ENCODE peak calls at places on chromosomes 13 and 19, in six cellular contexts. G is NT2/D1, N is mesendoderm, O is endodermal cell, Z is stomach, K is left lung. J is an unnamed sample.
A peak's percentile ranks its signal among the peaks of the same experiment; 100 is the strongest.

GRCh38 chr19:17522988-17523872 is 11.8 kb downstream of the PGLS start:
- DNase-seq in N (no peak), O (peak; percentile 37), G (no peak), K (peak; percentile 89), Z (peak; percentile 49), J (no peak)

GRCh38 chr19:17966497-17967257 is at the start of gene KCNN1:
- DNase-seq in Z (no peak), G (no peak), K (no peak), O (peak; percentile 79), N (no peak), J (peak; percentile 44)

GRCh38 chr13:44537238-44537637 is 38.9 kb downstream of the TSC22D1 start:
- DNase-seq in O (no peak), Z (no peak), K (no peak), N (no peak), G (no peak), J (no peak)

GRCh38 chr13:44218501-44219240 is 155.0 kb upstream of the SERP2 start:
- DNase-seq in N (no peak), Z (peak; percentile 89), G (no peak), K (peak; percentile 78), O (no peak), J (peak; percentile 61)

GRCh38 chr13:26485288-26485687 is 72.2 kb upstream of the WASF3 start:
- DNase-seq in N (no peak), K (no peak), O (no peak), Z (no peak), G (no peak), J (no peak)

GRCh38 chr13:64808704-64809103 is 2421.4 kb downstream of the PCDH9 start:
- DNase-seq in G (no peak), O (no peak), Z (no peak), N (peak; percentile 5), K (no peak), J (no peak)

GRCh38 chr19:11612816-11613511 is 15.7 kb downstream of the ZNF627 start:
- DNase-seq in O (no peak), N (peak; percentile 71), K (no peak), G (no peak), Z (no peak), J (no peak)

GRCh38 chr13:102333320-102334181 is 68.3 kb downstream of the FGF14 start:
- DNase-seq in K (no peak), G (peak; percentile 35), O (no peak), N (no peak), Z (no peak), J (no peak)

GRCh38 chr19:47510516-47511127 is 4.2 kb downstream of the NAPA start:
- DNase-seq in Z (no peak), G (no peak), K (peak; percentile 33), N (no peak), O (no peak), J (no peak)

GRCh38 chr13:93730780-93731179 is 504.2 kb downstream of the GPC6 start:
- DNase-seq in K (no peak), Z (no peak), G (no peak), N (no peak), O (no peak), J (no peak)

GRCh38 chr13:74210693-74211393 is 76.6 kb upstream of the KLF12 start:
- DNase-seq in K (no peak), Z (peak; percentile 68), O (no peak), G (no peak), N (no peak), J (no peak)

GRCh38 chr13:94481966-94482365 is 2.5 kb upstream of the DCT start:
- DNase-seq in Z (no peak), O (no peak), K (no peak), G (no peak), N (no peak), J (no peak)

GRCh38 chr13:111472083-111472482 is 151.6 kb downstream of the TEX29 start:
- DNase-seq in K (no peak), N (no peak), O (no peak), G (no peak), Z (no peak), J (no peak)

GRCh38 chr13:87131611-87132010 is 539.6 kb upstream of the SLITRK5 start:
- DNase-seq in N (peak; percentile 73), G (no peak), Z (no peak), O (no peak), K (no peak), J (peak; percentile 15)

GRCh38 chr19:54133312-54133956 is 4.1 kb upstream of the CNOT3 start:
- DNase-seq in O (peak; percentile 90), G (no peak), N (peak; percentile 92), Z (no peak), K (no peak), J (no peak)

GRCh38 chr13:37418490-37418889 is 180.1 kb downstream of the POSTN start:
- DNase-seq in O (no peak), N (no peak), G (no peak), K (no peak), Z (no peak), J (no peak)

GRCh38 chr13:93765056-93765455 is 538.4 kb downstream of the GPC6 start:
- DNase-seq in G (no peak), O (no peak), K (no peak), N (peak; percentile 25), Z (no peak), J (no peak)

GRCh38 chr13:29193083-29193482 is 372.9 kb downstream of the MTUS2 start:
- DNase-seq in Z (no peak), K (no peak), N (no peak), G (no peak), O (no peak), J (no peak)

GRCh38 chr13:57724486-57725272 is 93.1 kb downstream of the PCDH17 start:
- DNase-seq in G (no peak), Z (no peak), K (peak; percentile 28), O (peak; percentile 58), N (no peak), J (no peak)

GRCh38 chr13:23352161-23352560 is 81.3 kb downstream of the SACS start:
- DNase-seq in O (no peak), N (no peak), G (no peak), K (no peak), Z (no peak), J (no peak)

GRCh38 chr19:2578391-2578826 is 102.5 kb downstream of the GADD45B start:
- DNase-seq in Z (peak; percentile 55), O (peak; percentile 87), G (no peak), K (no peak), N (peak; percentile 81), J (no peak)

GRCh38 chr13:105611424-105611823 is 924.0 kb downstream of the EFNB2 start:
- DNase-seq in G (peak; percentile 28), K (no peak), N (peak; percentile 79), Z (no peak), O (no peak), J (no peak)

GRCh38 chr19:3125900-3126524 is 9.8 kb upstream of the GNA15 start:
- DNase-seq in Z (peak; percentile 79), G (no peak), N (peak; percentile 68), O (peak; percentile 96), K (peak; percentile 94), J (peak; percentile 33)

GRCh38 chr19:4584670-4585460 is 25.4 kb upstream of the SEMA6B start:
- DNase-seq in K (no peak), Z (no peak), N (peak; percentile 50), O (peak; percentile 84), G (no peak), J (peak; percentile 63)

GRCh38 chr13:97109256-97109655 is 112.9 kb upstream of the MBNL2 start:
- DNase-seq in Z (no peak), O (no peak), G (no peak), N (no peak), K (no peak), J (no peak)

GRCh38 chr13:44573790-44574465 is 2.2 kb downstream of the TSC22D1 start:
- DNase-seq in O (peak; percentile 74), K (peak; percentile 37), Z (peak; percentile 67), G (no peak), N (peak; percentile 78), J (peak; percentile 58)

GRCh38 chr13:48159436-48160225 is 64.7 kb upstream of the MED4 start:
- DNase-seq in Z (no peak), N (peak; percentile 57), G (peak; percentile 15), K (no peak), O (peak; percentile 64), J (peak; percentile 87)

GRCh38 chr13:92187378-92187989 is 789.1 kb downstream of the GPC5 start:
- DNase-seq in Z (no peak), N (peak; percentile 50), K (no peak), G (peak; percentile 25), O (peak; percentile 59), J (peak; percentile 49)

DNA sequence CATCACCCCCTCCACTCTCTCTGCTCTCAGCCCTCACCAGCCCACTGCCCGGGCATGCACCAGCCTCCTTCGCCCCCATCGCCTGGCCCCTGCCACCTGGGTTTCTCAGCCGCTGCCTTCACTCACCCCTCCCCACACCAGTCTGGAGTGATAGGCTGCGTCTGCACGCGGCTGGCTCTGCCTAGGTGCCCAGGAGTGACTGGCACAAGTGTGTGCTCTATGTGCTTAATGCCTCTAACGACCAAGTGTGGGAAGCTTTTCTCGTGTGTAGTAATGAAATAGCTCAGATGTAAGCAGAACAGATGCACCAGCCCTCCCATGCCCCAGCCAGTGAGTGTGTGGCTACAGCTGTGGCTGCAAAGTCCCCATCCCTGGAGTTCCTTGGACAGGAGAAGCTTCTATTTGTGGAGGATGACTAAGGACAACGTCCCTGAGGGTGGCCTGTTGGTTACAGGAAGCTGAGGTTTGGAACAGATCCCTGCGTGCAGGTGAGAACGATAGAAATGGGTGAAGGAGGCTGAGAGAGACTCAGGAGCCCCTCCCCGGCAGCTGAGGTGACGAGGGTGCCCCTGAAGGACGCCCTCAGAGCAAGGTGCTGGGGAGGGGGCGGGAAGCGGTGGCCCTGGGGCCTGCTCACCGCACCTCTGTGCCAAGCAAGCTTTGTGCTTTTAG is 35.6 kb downstream of the ATP11A start:
- DNase-seq in K (no peak), G (no peak), N (no peak), Z (no peak), O (peak; percentile 56), J (no peak)
- H3K4me3 ChIP-seq in K (no peak overlapping the region), G (no peak overlapping the region), N (no peak overlapping the region), Z (no peak overlapping the region), O (no peak overlapping the region), J (no peak overlapping the region)

DNA sequence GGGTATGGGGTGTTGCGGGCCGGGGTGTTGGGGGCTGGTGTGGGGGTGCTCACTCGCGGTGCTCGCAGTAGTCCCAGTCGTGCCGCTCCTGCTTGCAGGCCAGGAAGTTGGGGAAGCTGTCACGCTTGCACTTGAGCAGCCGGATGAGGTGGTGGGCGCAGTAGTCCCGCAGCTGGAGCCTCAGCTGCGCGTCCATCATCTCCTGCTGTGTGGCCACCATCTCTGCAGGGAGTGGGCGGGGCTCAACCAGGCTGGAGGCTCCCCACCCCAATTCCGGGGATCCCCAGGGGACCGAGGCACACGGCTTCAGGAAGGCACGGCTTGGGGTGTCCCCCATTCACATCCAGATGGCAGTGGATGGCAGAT is 5.2 kb downstream of the NDUFB7 start:
- DNase-seq in G (no peak), Z (no peak), N (no peak), K (no peak), O (no peak), J (no peak)
- H3K4me1 ChIP-seq in G (peaks cover 25% of the 10 kb centered on the region), Z (peaks cover 46% of the 10 kb centered on the region), N (peaks cover 5% of the 10 kb centered on the region), K (peaks cover 8% of the 10 kb centered on the region), O (peaks cover 2% of the 10 kb centered on the region), J (no peaks in the 10 kb centered on the region)

DNA sequence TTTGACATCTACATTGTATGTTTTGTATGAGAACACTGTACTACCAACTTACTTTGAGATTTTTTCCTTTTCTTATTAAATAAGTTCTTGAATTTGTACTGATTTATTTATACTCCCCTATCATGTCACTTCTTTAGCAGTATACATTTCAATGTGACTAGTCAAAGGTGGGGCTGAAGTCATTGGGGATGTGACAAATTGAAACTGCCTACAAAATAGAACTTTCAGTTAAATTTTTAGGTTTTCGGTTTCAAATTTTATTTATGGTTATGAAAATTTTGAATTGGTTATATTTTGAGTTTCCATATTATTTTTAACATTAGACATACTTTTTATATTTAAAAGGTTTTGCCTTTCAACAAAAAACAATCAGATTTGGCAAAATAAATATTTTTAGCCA is 221.6 kb downstream of the NBEA start:
- DNase-seq in Z (no peak), O (no peak), K (no peak), N (no peak), G (no peak), J (no peak)
- H3K27me3 ChIP-seq in Z (no peaks in the 10 kb centered on the region), O (no peaks in the 10 kb centered on the region), K (no peaks in the 10 kb centered on the region), N (no peaks in the 10 kb centered on the region), G (no peaks in the 10 kb centered on the region), J (no peaks in the 10 kb centered on the region)

GRCh38 chr19:43773725-43774102 is 7.1 kb downstream of the KCNN4 start:
- DNase-seq in K (no peak), G (no peak), O (no peak), Z (no peak), N (no peak), J (no peak)
- H3K4me3 ChIP-seq in K (no peak overlapping the region), G (peak overlapping the region; percentile 51), O (peak overlapping the region; percentile 66), Z (no peak overlapping the region), N (no peak overlapping the region), J (no peak overlapping the region)